ENCODE peak calls at places on chromosomes 5 and 9, in four cellular contexts. One of them, this sample, is unnamed.

GRCh38 chr9:130112244-130113151 is 58.8 kb downstream of the GPR107 start:
- DNase-seq in IMR-90: peak
- DNase-seq in H1: no peak
- DNase-seq in H9: no peak
- DNase-seq in this sample: no peak

GRCh38 chr5:61777292-61777691 is 445.2 kb downstream of the ZSWIM6 start:
- DNase-seq in IMR-90: no peak
- DNase-seq in H1: no peak
- DNase-seq in H9: no peak
- DNase-seq in this sample: no peak

GRCh38 chr9:26326473-26327044 is 566.0 kb downstream of the CAAP1 start:
- DNase-seq in IMR-90: peak
- DNase-seq in H1: peak
- DNase-seq in H9: peak
- DNase-seq in this sample: peak

GRCh38 chr9:37534412-37534811 is 41.8 kb downstream of the FBXO10 start:
- DNase-seq in IMR-90: no peak
- DNase-seq in H1: no peak
- DNase-seq in H9: no peak
- DNase-seq in this sample: no peak

GRCh38 chr9:36788534-36788933 is 215.8 kb downstream of the MELK start:
- DNase-seq in IMR-90: no peak
- DNase-seq in H1: no peak
- DNase-seq in H9: peak
- DNase-seq in this sample: peak

GRCh38 chr5:171310334-171310815 is 1.3 kb downstream of the TLX3 start:
- DNase-seq in IMR-90: no peak
- DNase-seq in H1: no peak
- DNase-seq in H9: no peak
- DNase-seq in this sample: no peak

GRCh38 chr5:139795074-139796001 is at the start of gene PSD2:
- DNase-seq in IMR-90: no peak
- DNase-seq in H1: no peak
- DNase-seq in H9: peak
- DNase-seq in this sample: peak

GRCh38 chr5:149224282-149224681 is 47.4 kb upstream of the AFAP1L1 start:
- DNase-seq in IMR-90: no peak
- DNase-seq in H1: no peak
- DNase-seq in H9: no peak
- DNase-seq in this sample: no peak

GRCh38 chr5:176739461-176740051 is 70.8 kb upstream of the UNC5A start:
- DNase-seq in IMR-90: no peak
- DNase-seq in H1: no peak
- DNase-seq in H9: peak
- DNase-seq in this sample: peak

GRCh38 chr9:134386951-134387831 is 60.9 kb downstream of the RXRA start:
- DNase-seq in IMR-90: peak
- DNase-seq in H1: no peak
- DNase-seq in H9: no peak
- DNase-seq in this sample: no peak

GRCh38 chr5:96968074-96968473 is 32.2 kb downstream of the LNPEP start:
- DNase-seq in IMR-90: peak
- DNase-seq in H1: no peak
- DNase-seq in H9: no peak
- DNase-seq in this sample: no peak

GRCh38 chr9:21121595-21122251 is 19.9 kb downstream of the IFNW1 start:
- DNase-seq in IMR-90: no peak
- DNase-seq in H1: no peak
- DNase-seq in H9: no peak
- DNase-seq in this sample: no peak

GRCh38 chr5:147805030-147805454 is 22.5 kb upstream of the JAKMIP2 start:
- DNase-seq in IMR-90: no peak
- DNase-seq in H1: no peak
- DNase-seq in H9: no peak
- DNase-seq in this sample: no peak

GRCh38 chr5:163569284-163569683 is 63.9 kb downstream of the MAT2B start:
- DNase-seq in IMR-90: peak
- DNase-seq in H1: no peak
- DNase-seq in H9: no peak
- DNase-seq in this sample: peak

GRCh38 chr5:38657020-38657419 is 100.6 kb upstream of the LIFR start:
- DNase-seq in IMR-90: no peak
- DNase-seq in H1: no peak
- DNase-seq in H9: no peak
- DNase-seq in this sample: no peak

GRCh38 chr5:153959134-153959957 is 79.4 kb downstream of the FAM114A2 start:
- DNase-seq in IMR-90: peak
- DNase-seq in H1: peak
- DNase-seq in H9: peak
- DNase-seq in this sample: peak

GRCh38 chr9:115694014-115694413 is 459.6 kb upstream of the PAPPA start:
- DNase-seq in IMR-90: peak
- DNase-seq in H1: no peak
- DNase-seq in H9: peak
- DNase-seq in this sample: peak

GRCh38 chr5:172740483-172741205 is 30.4 kb downstream of the DUSP1 start:
- DNase-seq in IMR-90: peak
- DNase-seq in H1: no peak
- DNase-seq in H9: no peak
- DNase-seq in this sample: peak

GRCh38 chr5:10729320-10730133 is 31.5 kb downstream of the DAP start:
- DNase-seq in IMR-90: no peak
- DNase-seq in H1: no peak
- DNase-seq in H9: no peak
- DNase-seq in this sample: peak

GRCh38 chr5:142922223-142922952 is 152.2 kb downstream of the ARHGAP26 start:
- DNase-seq in IMR-90: peak
- DNase-seq in H1: no peak
- DNase-seq in H9: no peak
- DNase-seq in this sample: no peak

GRCh38 chr9:95063300-95063699 is 254.2 kb downstream of the FANCC start:
- DNase-seq in IMR-90: no peak
- DNase-seq in H1: no peak
- DNase-seq in H9: no peak
- DNase-seq in this sample: no peak

GRCh38 chr5:74766348-74766886 is 500 bp downstream of the GFM2 start:
- DNase-seq in IMR-90: peak
- DNase-seq in H1: no peak
- DNase-seq in H9: no peak
- DNase-seq in this sample: peak

GRCh38 chr5:677131-678101 is 15.7 kb downstream of the TPPP start:
- DNase-seq in IMR-90: no peak
- DNase-seq in H1: no peak
- DNase-seq in H9: peak
- DNase-seq in this sample: no peak

GRCh38 chr5:7367780-7368179 is 28.2 kb upstream of the ADCY2 start:
- DNase-seq in IMR-90: no peak
- DNase-seq in H1: no peak
- DNase-seq in H9: no peak
- DNase-seq in this sample: no peak

GRCh38 chr9:978117-978830 is 1.8 kb downstream of the DMRT3 start:
- DNase-seq in IMR-90: no peak
- DNase-seq in H1: no peak
- DNase-seq in H9: no peak
- DNase-seq in this sample: peak

GRCh38 chr9:36128331-36128730 is 8.2 kb upstream of the GLIPR2 start:
- DNase-seq in IMR-90: no peak
- DNase-seq in H1: no peak
- DNase-seq in H9: no peak
- DNase-seq in this sample: no peak

GRCh38 chr9:108743901-108744371 is 111.8 kb downstream of the ACTL7B start:
- DNase-seq in IMR-90: no peak
- DNase-seq in H1: no peak
- DNase-seq in H9: no peak
- DNase-seq in this sample: peak

GRCh38 chr9:6978591-6978990 is 220.8 kb downstream of the KDM4C start:
- DNase-seq in IMR-90: peak
- DNase-seq in H1: no peak
- DNase-seq in H9: no peak
- DNase-seq in this sample: no peak

GRCh38 chr5:98398465-98398864 is 375.0 kb upstream of the RGMB start:
- DNase-seq in IMR-90: no peak
- DNase-seq in H1: no peak
- DNase-seq in H9: no peak
- DNase-seq in this sample: no peak

GRCh38 chr5:141512390-141513020 is 23.6 kb downstream of the PCDHGC5 start:
- DNase-seq in IMR-90: peak
- DNase-seq in H1: peak
- DNase-seq in H9: peak
- DNase-seq in this sample: peak

GRCh38 chr9:15115702-15116639 is 191.0 kb downstream of the TTC39B start:
- DNase-seq in IMR-90: no peak
- DNase-seq in H1: no peak
- DNase-seq in H9: no peak
- DNase-seq in this sample: no peak
- H4K5ac ChIP-seq in IMR-90: no peak
- H4K5ac ChIP-seq in H1: no peak
- H4K5ac ChIP-seq in H9: no peak
- H4K5ac ChIP-seq in this sample: no peak

GRCh38 chr5:14129123-14129522 is 14.0 kb upstream of the TRIO start:
- DNase-seq in IMR-90: no peak
- DNase-seq in H1: no peak
- DNase-seq in H9: no peak
- DNase-seq in this sample: no peak
- H4K5ac ChIP-seq in IMR-90: no peak
- H4K5ac ChIP-seq in H1: no peak
- H4K5ac ChIP-seq in H9: no peak
- H4K5ac ChIP-seq in this sample: no peak

DNA sequence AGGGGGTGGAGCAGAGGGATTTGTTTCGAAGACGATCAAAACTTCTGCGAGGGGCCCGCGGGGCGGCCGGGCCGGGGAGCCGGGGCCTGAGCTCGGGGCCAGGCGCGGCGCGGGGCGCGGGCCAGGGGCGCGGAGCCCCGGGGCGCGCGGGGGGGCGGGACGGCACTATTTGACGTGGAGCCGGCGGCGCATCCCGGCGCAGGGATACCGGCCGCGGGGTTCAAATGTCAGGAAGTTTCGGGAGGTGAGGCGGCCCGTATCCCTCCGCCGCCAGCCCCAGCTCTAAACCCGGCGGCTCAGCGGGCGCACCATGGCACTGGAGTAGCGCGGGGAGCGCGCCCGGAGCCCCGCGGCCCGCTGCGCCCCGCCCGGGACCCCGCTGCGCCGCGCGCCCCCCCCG is at the start of gene LMX1B:
- DNase-seq in IMR-90: peak
- DNase-seq in H1: no peak
- DNase-seq in H9: peak
- DNase-seq in this sample: peak
- H4K5ac ChIP-seq in IMR-90: no peak
- H4K5ac ChIP-seq in H1: no peak
- H4K5ac ChIP-seq in H9: no peak
- H4K5ac ChIP-seq in this sample: no peak

DNA sequence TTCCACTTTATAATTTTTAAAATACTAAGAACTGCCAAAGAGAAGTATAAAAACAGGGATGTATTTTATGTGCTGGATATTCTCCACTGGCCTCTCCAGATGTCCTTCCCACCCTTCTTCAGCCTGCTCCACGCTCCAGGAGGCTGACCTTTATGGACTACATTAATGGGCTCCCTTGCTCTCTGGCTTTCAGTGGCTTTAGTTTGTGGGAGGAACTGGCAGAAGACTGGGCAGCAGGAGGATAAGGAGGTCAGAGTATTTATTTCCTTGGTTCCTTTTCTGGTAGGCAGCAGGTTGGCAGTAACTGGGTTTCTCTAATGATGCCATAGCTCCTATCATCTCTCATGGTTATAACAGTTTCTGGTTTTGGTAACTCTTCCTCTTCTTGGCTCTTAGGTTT is 133.9 kb downstream of the PAM start:
- DNase-seq in IMR-90: no peak
- DNase-seq in H1: no peak
- DNase-seq in H9: no peak
- DNase-seq in this sample: no peak
- H4K5ac ChIP-seq in IMR-90: no peak
- H4K5ac ChIP-seq in H1: no peak
- H4K5ac ChIP-seq in H9: no peak
- H4K5ac ChIP-seq in this sample: no peak

GRCh38 chr5:113115956-113116355 is 139.4 kb downstream of the DCP2 start:
- DNase-seq in IMR-90: no peak
- DNase-seq in H1: no peak
- DNase-seq in H9: no peak
- DNase-seq in this sample: no peak
- H4K5ac ChIP-seq in IMR-90: no peak
- H4K5ac ChIP-seq in H1: no peak
- H4K5ac ChIP-seq in H9: no peak
- H4K5ac ChIP-seq in this sample: no peak

GRCh38 chr5:134604908-134605307 is 27.7 kb downstream of the SAR1B start:
- DNase-seq in IMR-90: no peak
- DNase-seq in H1: no peak
- DNase-seq in H9: no peak
- DNase-seq in this sample: no peak
- H4K5ac ChIP-seq in IMR-90: no peak
- H4K5ac ChIP-seq in H1: no peak
- H4K5ac ChIP-seq in H9: no peak
- H4K5ac ChIP-seq in this sample: no peak

GRCh38 chr9:136771907-136772306 is 7.6 kb upstream of the LCN15 start:
- DNase-seq in IMR-90: no peak
- DNase-seq in H1: no peak
- DNase-seq in H9: no peak
- DNase-seq in this sample: no peak

GRCh38 chr9:136773386-136774044 is 9.2 kb upstream of the LCN15 start:
- DNase-seq in IMR-90: no peak
- DNase-seq in H1: no peak
- DNase-seq in H9: peak
- DNase-seq in this sample: peak

GRCh38 chr9:136776947-136777346 is 12.6 kb upstream of the LCN15 start:
- DNase-seq in IMR-90: no peak
- DNase-seq in H1: no peak
- DNase-seq in H9: no peak
- DNase-seq in this sample: no peak

GRCh38 chr9:136775191-136775590 is 10.9 kb upstream of the LCN15 start:
- DNase-seq in IMR-90: no peak
- DNase-seq in H1: no peak
- DNase-seq in H9: no peak
- DNase-seq in this sample: no peak

GRCh38 chr9:136774416-136775045 is 10.2 kb upstream of the LCN15 start:
- DNase-seq in IMR-90: no peak
- DNase-seq in H1: no peak
- DNase-seq in H9: no peak
- DNase-seq in this sample: no peak
- H4K5ac ChIP-seq in IMR-90: no peak
- H4K5ac ChIP-seq in H1: no peak
- H4K5ac ChIP-seq in H9: no peak
- H4K5ac ChIP-seq in this sample: no peak

GRCh38 chr5:31471040-31471439 is 60.9 kb downstream of the DROSHA start:
- DNase-seq in IMR-90: no peak
- DNase-seq in H1: no peak
- DNase-seq in H9: no peak
- DNase-seq in this sample: no peak

GRCh38 chr5:31469886-31470285 is 62.0 kb downstream of the DROSHA start:
- DNase-seq in IMR-90: peak
- DNase-seq in H1: no peak
- DNase-seq in H9: no peak
- DNase-seq in this sample: no peak

GRCh38 chr5:31469466-31469865 is 62.4 kb downstream of the DROSHA start:
- DNase-seq in IMR-90: no peak
- DNase-seq in H1: no peak
- DNase-seq in H9: no peak
- DNase-seq in this sample: no peak

GRCh38 chr5:31471916-31472315 is 60.0 kb downstream of the DROSHA start:
- DNase-seq in IMR-90: no peak
- DNase-seq in H1: no peak
- DNase-seq in H9: no peak
- DNase-seq in this sample: no peak

GRCh38 chr5:31470608-31471007 is 61.3 kb downstream of the DROSHA start:
- DNase-seq in IMR-90: peak
- DNase-seq in H1: no peak
- DNase-seq in H9: no peak
- DNase-seq in this sample: no peak
- H4K5ac ChIP-seq in IMR-90: peak
- H4K5ac ChIP-seq in H1: no peak
- H4K5ac ChIP-seq in H9: no peak
- H4K5ac ChIP-seq in this sample: no peak